ENCODE peak calls at places on chromosomes 7 and 10, in seven cellular contexts. One of them, this sample, is unnamed.

GRCh38 chr7:57867884-57868701 is 418.1 kb downstream of the ZNF716 start:
- DNase-seq in anterior cingulate cortex: no peak
- DNase-seq in left ventricle myocardium inferior: peak
- DNase-seq in caudate nucleus: no peak
- DNase-seq in ELF-1: peak
- DNase-seq in H7: peak
- DNase-seq in HEK293T: peak
- DNase-seq in this sample: peak

GRCh38 chr10:73836427-73836826 is 25.0 kb upstream of the NDST2 start:
- DNase-seq in anterior cingulate cortex: no peak
- DNase-seq in ELF-1: no peak
- DNase-seq in left ventricle myocardium inferior: no peak
- DNase-seq in H7: no peak
- DNase-seq in caudate nucleus: no peak
- DNase-seq in HEK293T: no peak
- DNase-seq in this sample: no peak

GRCh38 chr7:124101173-124101768 is 68.4 kb upstream of the TMEM229A start:
- DNase-seq in left ventricle myocardium inferior: no peak
- DNase-seq in H7: peak
- DNase-seq in HEK293T: peak
- DNase-seq in caudate nucleus: no peak
- DNase-seq in anterior cingulate cortex: no peak
- DNase-seq in ELF-1: no peak
- DNase-seq in this sample: no peak

GRCh38 chr7:138105216-138105615 is 29.0 kb downstream of the AKR1D1 start:
- DNase-seq in left ventricle myocardium inferior: no peak
- DNase-seq in H7: peak
- DNase-seq in ELF-1: peak
- DNase-seq in caudate nucleus: no peak
- DNase-seq in HEK293T: no peak
- DNase-seq in anterior cingulate cortex: no peak
- DNase-seq in this sample: no peak

GRCh38 chr7:117061751-117062150 is 108.5 kb downstream of the ST7 start:
- DNase-seq in HEK293T: no peak
- DNase-seq in anterior cingulate cortex: no peak
- DNase-seq in left ventricle myocardium inferior: no peak
- DNase-seq in ELF-1: no peak
- DNase-seq in H7: no peak
- DNase-seq in caudate nucleus: no peak
- DNase-seq in this sample: no peak

GRCh38 chr7:83996879-83997278 is 197.7 kb downstream of the SEMA3A start:
- DNase-seq in left ventricle myocardium inferior: no peak
- DNase-seq in HEK293T: no peak
- DNase-seq in ELF-1: no peak
- DNase-seq in H7: no peak
- DNase-seq in caudate nucleus: no peak
- DNase-seq in anterior cingulate cortex: no peak
- DNase-seq in this sample: no peak

GRCh38 chr7:77473240-77474005 is 57.3 kb upstream of the GSAP start:
- DNase-seq in left ventricle myocardium inferior: no peak
- DNase-seq in caudate nucleus: no peak
- DNase-seq in HEK293T: no peak
- DNase-seq in H7: no peak
- DNase-seq in ELF-1: no peak
- DNase-seq in anterior cingulate cortex: no peak
- DNase-seq in this sample: no peak

GRCh38 chr10:93376372-93377296 is 105.5 kb downstream of the MYOF start:
- DNase-seq in anterior cingulate cortex: peak
- DNase-seq in left ventricle myocardium inferior: no peak
- DNase-seq in ELF-1: peak
- DNase-seq in HEK293T: peak
- DNase-seq in caudate nucleus: no peak
- DNase-seq in H7: peak
- DNase-seq in this sample: peak

GRCh38 chr7:33921216-33921938 is 16.0 kb downstream of the BMPER start:
- DNase-seq in left ventricle myocardium inferior: peak
- DNase-seq in anterior cingulate cortex: no peak
- DNase-seq in caudate nucleus: no peak
- DNase-seq in ELF-1: no peak
- DNase-seq in HEK293T: no peak
- DNase-seq in H7: no peak
- DNase-seq in this sample: peak

GRCh38 chr10:8396675-8397074 is 342.2 kb downstream of the GATA3 start:
- DNase-seq in left ventricle myocardium inferior: no peak
- DNase-seq in caudate nucleus: no peak
- DNase-seq in anterior cingulate cortex: no peak
- DNase-seq in HEK293T: no peak
- DNase-seq in ELF-1: no peak
- DNase-seq in H7: no peak
- DNase-seq in this sample: no peak

GRCh38 chr7:23467731-23468720 is 2.3 kb downstream of the IGF2BP3 start:
- DNase-seq in caudate nucleus: no peak
- DNase-seq in anterior cingulate cortex: no peak
- DNase-seq in ELF-1: peak
- DNase-seq in H7: peak
- DNase-seq in HEK293T: peak
- DNase-seq in left ventricle myocardium inferior: no peak
- DNase-seq in this sample: no peak

GRCh38 chr10:81548160-81548559 is 326.8 kb upstream of the NRG3 start:
- DNase-seq in left ventricle myocardium inferior: no peak
- DNase-seq in caudate nucleus: no peak
- DNase-seq in H7: no peak
- DNase-seq in HEK293T: no peak
- DNase-seq in ELF-1: no peak
- DNase-seq in anterior cingulate cortex: no peak
- DNase-seq in this sample: no peak

GRCh38 chr10:132984008-132984295 is 41.6 kb upstream of the CFAP46 start:
- DNase-seq in HEK293T: no peak
- DNase-seq in anterior cingulate cortex: no peak
- DNase-seq in ELF-1: no peak
- DNase-seq in caudate nucleus: no peak
- DNase-seq in left ventricle myocardium inferior: no peak
- DNase-seq in H7: no peak
- DNase-seq in this sample: no peak

GRCh38 chr7:65832281-65832680 is 40.6 kb upstream of the VKORC1L1 start:
- DNase-seq in left ventricle myocardium inferior: no peak
- DNase-seq in caudate nucleus: no peak
- DNase-seq in anterior cingulate cortex: no peak
- DNase-seq in ELF-1: peak
- DNase-seq in HEK293T: no peak
- DNase-seq in H7: peak
- DNase-seq in this sample: no peak

GRCh38 chr10:86481761-86482160 is 39.8 kb downstream of the WAPL start:
- DNase-seq in caudate nucleus: no peak
- DNase-seq in anterior cingulate cortex: no peak
- DNase-seq in ELF-1: no peak
- DNase-seq in left ventricle myocardium inferior: no peak
- DNase-seq in HEK293T: no peak
- DNase-seq in H7: no peak
- DNase-seq in this sample: no peak

GRCh38 chr10:102729090-102730026 is 14.4 kb upstream of the WBP1L start:
- DNase-seq in HEK293T: peak
- DNase-seq in caudate nucleus: peak
- DNase-seq in anterior cingulate cortex: peak
- DNase-seq in ELF-1: peak
- DNase-seq in H7: peak
- DNase-seq in left ventricle myocardium inferior: peak
- DNase-seq in this sample: peak

GRCh38 chr7:83946801-83947200 is 247.8 kb downstream of the SEMA3A start:
- DNase-seq in ELF-1: no peak
- DNase-seq in caudate nucleus: no peak
- DNase-seq in anterior cingulate cortex: no peak
- DNase-seq in HEK293T: no peak
- DNase-seq in left ventricle myocardium inferior: no peak
- DNase-seq in H7: no peak
- DNase-seq in this sample: no peak

GRCh38 chr10:102237711-102238252 is 3.5 kb downstream of the PITX3 start:
- DNase-seq in ELF-1: no peak
- DNase-seq in caudate nucleus: no peak
- DNase-seq in H7: no peak
- DNase-seq in HEK293T: no peak
- DNase-seq in anterior cingulate cortex: no peak
- DNase-seq in left ventricle myocardium inferior: no peak
- DNase-seq in this sample: no peak

GRCh38 chr7:20513341-20513740 is 102.1 kb upstream of the ABCB5 start:
- DNase-seq in H7: no peak
- DNase-seq in caudate nucleus: no peak
- DNase-seq in anterior cingulate cortex: no peak
- DNase-seq in left ventricle myocardium inferior: no peak
- DNase-seq in ELF-1: no peak
- DNase-seq in HEK293T: no peak
- DNase-seq in this sample: no peak

GRCh38 chr10:119462773-119463172 is 79.7 kb downstream of the RGS10 start:
- DNase-seq in anterior cingulate cortex: no peak
- DNase-seq in ELF-1: no peak
- DNase-seq in H7: no peak
- DNase-seq in left ventricle myocardium inferior: no peak
- DNase-seq in caudate nucleus: no peak
- DNase-seq in HEK293T: no peak
- DNase-seq in this sample: no peak

GRCh38 chr10:19385846-19386455 is 337.4 kb downstream of the MALRD1 start:
- DNase-seq in H7: no peak
- DNase-seq in caudate nucleus: no peak
- DNase-seq in anterior cingulate cortex: no peak
- DNase-seq in left ventricle myocardium inferior: no peak
- DNase-seq in HEK293T: no peak
- DNase-seq in ELF-1: no peak
- DNase-seq in this sample: no peak

GRCh38 chr7:159012353-159013069 is 132.2 kb downstream of the VIPR2 start:
- DNase-seq in HEK293T: no peak
- DNase-seq in H7: no peak
- DNase-seq in caudate nucleus: no peak
- DNase-seq in left ventricle myocardium inferior: peak
- DNase-seq in anterior cingulate cortex: peak
- DNase-seq in ELF-1: no peak
- DNase-seq in this sample: no peak

GRCh38 chr10:86104156-86104555 is 262.4 kb downstream of the GRID1 start:
- DNase-seq in ELF-1: no peak
- DNase-seq in HEK293T: no peak
- DNase-seq in H7: no peak
- DNase-seq in anterior cingulate cortex: no peak
- DNase-seq in left ventricle myocardium inferior: no peak
- DNase-seq in caudate nucleus: no peak
- DNase-seq in this sample: no peak

GRCh38 chr7:55185941-55186609 is 167.3 kb downstream of the EGFR start:
- DNase-seq in caudate nucleus: no peak
- DNase-seq in ELF-1: peak
- DNase-seq in H7: no peak
- DNase-seq in HEK293T: no peak
- DNase-seq in left ventricle myocardium inferior: no peak
- DNase-seq in anterior cingulate cortex: no peak
- DNase-seq in this sample: peak

This sample was measured in AG20443.